ENCODE peak calls at places on chromosomes 16 and 17, in four cellular contexts. V is GM12865, I is heart left ventricle, N is cardiac fibroblast. A is an unnamed sample.

GRCh38 chr16:84725481-84726078 is 25.8 kb downstream of the USP10 start:
- DNase-seq in V (no peak), I (no peak), N (no peak), A (no peak)

GRCh38 chr16:57815987-57816745 is 13.9 kb upstream of the KIFC3 start:
- DNase-seq in V (peak; percentile 55), I (peak; percentile 92), N (peak; percentile 94), A (peak; percentile 100)

GRCh38 chr17:42422958-42423712 is at the start of gene CAVIN1:
- DNase-seq in N (peak; percentile 98), V (no peak), I (peak; percentile 99), A (peak; percentile 100)

GRCh38 chr17:78817123-78817522 is 23.5 kb downstream of the USP36 start:
- DNase-seq in I (no peak), N (no peak), V (no peak), A (no peak)

GRCh38 chr16:86567701-86568571 is 1.3 kb downstream of the FOXC2 start:
- DNase-seq in N (peak; percentile 42), V (no peak), I (peak; percentile 67), A (peak; percentile 82)

GRCh38 chr17:78528541-78528940 is 48.7 kb downstream of the DNAH17 start:
- DNase-seq in I (no peak), V (no peak), N (no peak), A (no peak)

GRCh38 chr16:46736695-46737094 is 11.4 kb downstream of the MYLK3 start:
- DNase-seq in V (no peak), N (peak; percentile 51), I (no peak), A (no peak)

GRCh38 chr17:77808663-77809425 is 149.7 kb upstream of the TNRC6C start:
- DNase-seq in I (no peak), V (no peak), N (no peak), A (no peak)

GRCh38 chr16:89114159-89114981 is 20.7 kb downstream of the ACSF3 start:
- DNase-seq in I (peak; percentile 51), N (peak; percentile 29), V (peak; percentile 43), A (no peak)

GRCh38 chr17:19736071-19736470 is 12.0 kb downstream of the ALDH3A1 start:
- DNase-seq in I (peak; percentile 35), N (no peak), V (no peak), A (no peak)

GRCh38 chr17:36652716-36653115 is 51.3 kb downstream of the MRM1 start:
- DNase-seq in N (peak; percentile 12), V (no peak), I (no peak), A (no peak)

GRCh38 chr16:85284138-85284897 is 172.0 kb upstream of the CIBAR2 start:
- DNase-seq in I (no peak), N (no peak), V (no peak), A (no peak)

GRCh38 chr16:21937387-21937829 is 15.8 kb upstream of the UQCRC2 start:
- DNase-seq in I (no peak), N (no peak), V (no peak), A (no peak)

GRCh38 chr16:68272501-68273209 is 8.3 kb downstream of the SLC7A6 start:
- DNase-seq in N (no peak), I (peak; percentile 12), V (peak; percentile 39), A (no peak)

GRCh38 chr16:88014954-88015805 is 63.9 kb downstream of the BANP start:
- DNase-seq in V (no peak), N (no peak), I (no peak), A (no peak)

GRCh38 chr17:1107777-1108559 is 71.8 kb downstream of the ABR start:
- DNase-seq in I (no peak), N (no peak), V (no peak), A (no peak)

GRCh38 chr16:70779361-70779760 is 21.6 kb downstream of the VAC14 start:
- DNase-seq in I (no peak), N (no peak), V (no peak), A (no peak)

GRCh38 chr17:70658324-70658723 is 489.0 kb downstream of the KCNJ2 start:
- DNase-seq in V (no peak), I (no peak), N (no peak), A (no peak)

GRCh38 chr16:75591001-75591852 is 25.0 kb downstream of the GABARAPL2 start:
- DNase-seq in N (peak; percentile 81), I (peak; percentile 67), V (no peak), A (peak; percentile 90)

DNA sequence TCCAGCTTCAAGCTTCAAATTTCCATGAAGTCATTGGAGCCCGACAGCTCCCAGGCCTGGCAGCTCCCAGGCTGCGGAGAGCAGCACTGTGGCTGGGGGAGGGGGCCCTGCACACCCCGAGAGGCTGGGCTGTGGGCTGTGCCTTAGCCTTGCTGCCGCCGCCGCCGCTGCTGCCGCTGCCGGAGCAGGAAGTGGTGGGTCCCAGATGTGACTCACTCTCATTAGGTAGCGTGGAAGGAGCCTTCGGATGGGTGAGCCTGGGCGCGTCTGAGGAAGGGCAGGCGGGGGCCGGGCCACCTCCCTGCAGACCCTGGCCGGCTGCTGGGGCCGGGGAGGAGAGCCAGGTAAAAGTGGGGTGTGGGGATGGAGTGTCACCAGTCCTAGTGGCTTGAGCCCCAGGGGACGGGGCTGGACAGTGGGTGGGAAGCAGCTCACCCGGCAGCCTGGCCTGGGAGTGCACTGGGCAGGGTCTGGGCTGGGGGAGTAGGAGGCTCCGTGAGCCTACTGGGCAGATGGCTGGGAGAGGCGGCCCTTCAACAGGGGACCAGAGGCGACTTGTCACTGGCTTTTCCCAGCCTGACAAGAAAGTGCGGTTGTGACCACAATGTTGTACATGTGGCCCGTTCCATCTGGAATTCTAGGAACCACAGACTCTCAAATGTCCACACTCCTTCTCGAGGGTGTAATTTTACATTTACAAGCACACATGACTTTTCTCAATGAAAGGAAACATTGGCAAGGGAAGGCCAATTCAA is at the start of gene ADCY7:
- DNase-seq in N (peak; percentile 81), I (peak; percentile 90), V (peak; percentile 91), A (peak; percentile 88)
- H3K4me3 ChIP-seq in N (peak within 1 kb of the TSS; percentile 65), I (no peak within 1 kb of the TSS), V (peak within 1 kb of the TSS; percentile 83), A (peak within 1 kb of the TSS; percentile 49)

GRCh38 chr17:65644545-65644944 is 83.1 kb upstream of the AXIN2 start:
- DNase-seq in N (no peak), I (no peak), V (no peak), A (no peak)
- H3K4me3 ChIP-seq in N (no peak overlapping the region), I (no peak overlapping the region), V (no peak overlapping the region), A (no peak overlapping the region)

GRCh38 chr17:68346448-68346847 is 55.2 kb downstream of the ARSG start:
- DNase-seq in V (peak; percentile 82), N (no peak), I (peak; percentile 75), A (no peak)
- H3K4me3 ChIP-seq in V (no peak overlapping the region), N (no peak overlapping the region), I (no peak overlapping the region), A (no peak overlapping the region)

DNA sequence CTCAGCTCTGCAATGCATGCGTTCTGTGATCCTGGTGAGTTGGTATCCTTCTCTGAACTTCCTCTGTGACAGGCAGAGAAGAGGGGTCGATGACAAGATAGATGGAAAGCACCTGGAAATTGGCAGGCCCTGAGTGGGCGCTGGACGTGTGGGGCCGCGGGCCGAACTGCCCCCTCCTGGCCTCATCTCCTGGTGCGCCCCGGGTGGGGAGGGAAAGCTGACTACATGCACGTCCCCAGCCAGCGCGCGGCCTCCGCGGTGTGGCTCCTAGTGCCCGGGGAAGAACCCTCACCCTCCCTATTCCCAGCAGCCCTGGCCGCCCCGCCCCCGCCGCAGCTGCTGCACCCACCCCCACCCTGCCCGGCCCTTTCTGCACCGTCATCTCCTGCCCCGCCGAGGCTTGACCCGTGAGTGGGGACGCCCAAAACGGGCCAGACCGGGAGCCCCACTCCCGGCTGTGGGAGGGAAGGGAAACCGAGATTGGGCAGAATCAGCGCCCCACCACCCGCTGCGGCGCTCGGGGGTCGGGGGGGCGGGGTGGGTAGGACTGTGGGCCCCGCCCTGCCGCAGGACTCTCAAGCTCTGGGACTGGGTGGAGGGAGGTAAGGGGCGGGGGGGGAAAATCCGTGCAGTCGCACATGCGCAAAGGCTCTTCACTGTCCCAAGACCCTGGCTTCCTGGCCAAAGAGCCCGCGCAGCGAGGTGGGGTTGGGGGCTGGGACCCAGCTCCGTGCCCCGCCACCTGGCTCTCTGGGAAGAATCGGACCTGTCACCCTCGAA is at the start of gene NOL3:
- DNase-seq in I (peak; percentile 91), V (peak; percentile 77), N (peak; percentile 78), A (peak; percentile 79)
- H3K4me3 ChIP-seq in I (peak within 1 kb of the TSS; percentile 33), V (peak within 1 kb of the TSS; percentile 67), N (peak within 1 kb of the TSS; percentile 44), A (peak within 1 kb of the TSS; percentile 44)

GRCh38 chr16:54193656-54194007 is 93.0 kb downstream of the IRX3 start:
- DNase-seq in I (peak; percentile 90), N (peak; percentile 80), V (peak; percentile 37), A (peak; percentile 93)

GRCh38 chr16:54191592-54191991 is 95.0 kb downstream of the IRX3 start:
- DNase-seq in I (no peak), N (no peak), V (no peak), A (no peak)

GRCh38 chr16:54191163-54191562 is 95.4 kb downstream of the IRX3 start:
- DNase-seq in N (no peak), V (no peak), I (no peak), A (no peak)

GRCh38 chr16:54193013-54193655 is 93.5 kb downstream of the IRX3 start:
- DNase-seq in N (no peak), I (no peak), V (no peak), A (no peak)

DNA sequence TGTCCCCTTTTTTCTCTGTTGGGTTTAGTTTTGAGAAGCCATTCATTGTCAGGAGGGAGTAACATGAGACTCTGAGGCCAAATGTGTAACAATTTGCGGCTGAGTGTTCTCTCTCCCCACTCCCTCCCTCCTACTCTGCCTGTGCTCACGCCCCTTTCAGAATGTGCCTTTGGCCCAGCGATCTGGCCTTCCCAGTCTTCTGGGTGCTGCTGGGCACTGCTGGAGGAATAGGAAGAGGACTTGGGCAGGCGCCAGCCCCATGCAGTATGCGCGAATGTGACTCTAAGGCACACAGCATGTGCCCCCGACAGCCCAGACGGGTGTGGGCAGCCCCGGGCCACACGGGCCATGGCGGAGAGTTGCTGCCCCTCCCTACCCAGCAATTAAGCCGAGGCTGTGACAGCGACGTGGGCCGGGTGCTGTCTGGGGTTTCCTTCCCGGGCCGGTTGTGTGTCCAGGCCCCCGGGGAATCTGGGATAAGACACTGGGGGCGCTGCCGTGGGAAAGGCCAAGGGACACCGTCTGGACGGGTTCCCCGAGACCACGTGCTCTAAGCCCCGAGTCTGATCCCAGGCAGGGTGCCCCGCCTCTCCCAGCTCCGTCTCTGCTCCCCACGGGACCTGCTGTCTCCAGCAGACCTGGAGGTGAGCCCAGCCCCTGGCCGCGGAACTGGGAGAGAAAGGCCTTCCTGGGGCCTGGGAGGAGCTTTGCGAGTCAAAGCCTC is 92.4 kb downstream of the IRX3 start:
- DNase-seq in V (no peak), I (peak; percentile 93), N (peak; percentile 76), A (peak; percentile 79)
- H3K4me3 ChIP-seq in V (no peak overlapping the region), I (no peak overlapping the region), N (no peak overlapping the region), A (peak overlapping the region; percentile 2)

GRCh38 chr17:73211745-73212144 is 18.9 kb downstream of the COG1 start:
- DNase-seq in N (no peak), V (no peak), I (no peak), A (no peak)
- H3K4me3 ChIP-seq in N (no peak overlapping the region), V (no peak overlapping the region), I (no peak overlapping the region), A (no peak overlapping the region)